ENCODE peak calls at places on chromosomes 5 and 9, in four cellular contexts. I, H, S and F are unnamed samples.

GRCh38 chr9:18666348-18666747 is 192.4 kb downstream of the ADAMTSL1 start:
- DNase-seq in I (no peak), H (no peak), S (no peak), F (peak)

GRCh38 chr9:105670775-105671174 is 8.5 kb downstream of the TAL2 start:
- DNase-seq in S (no peak), H (no peak), I (no peak), F (no peak)

GRCh38 chr5:56838409-56839039 is 23.2 kb downstream of the MAP3K1 start:
- DNase-seq in I (no peak), S (no peak), H (peak), F (peak)

GRCh38 chr9:110115868-110116542 is 92.0 kb downstream of the C9orf152 start:
- DNase-seq in H (peak), I (no peak), S (no peak), F (peak)

GRCh38 chr9:136629879-136630661 is 32.6 kb upstream of the EGFL7 start:
- DNase-seq in H (peak), S (peak), I (peak), F (peak)

GRCh38 chr5:1464096-1464446 is 18.8 kb upstream of the SLC6A3 start:
- DNase-seq in H (no peak), I (no peak), S (no peak), F (no peak)

GRCh38 chr9:3361115-3361514 is 164.7 kb downstream of the RFX3 start:
- DNase-seq in S (no peak), I (no peak), H (no peak), F (no peak)

GRCh38 chr9:117094493-117094892 is 320.4 kb downstream of the ASTN2 start:
- DNase-seq in H (no peak), S (no peak), I (no peak), F (peak)

GRCh38 chr9:109512170-109512756 is 14.2 kb upstream of the PTPN3 start:
- DNase-seq in S (no peak), H (no peak), I (no peak), F (no peak)

GRCh38 chr9:5612187-5612535 is 16.7 kb upstream of the RIC1 start:
- DNase-seq in H (no peak), S (no peak), I (no peak), F (no peak)

GRCh38 chr9:74662616-74663015 is 165.5 kb downstream of the RORB start:
- DNase-seq in H (no peak), S (no peak), I (no peak), F (no peak)

GRCh38 chr5:137201876-137202275 is 297.2 kb downstream of the SPOCK1 start:
- DNase-seq in H (peak), I (no peak), S (no peak), F (peak)

DNA sequence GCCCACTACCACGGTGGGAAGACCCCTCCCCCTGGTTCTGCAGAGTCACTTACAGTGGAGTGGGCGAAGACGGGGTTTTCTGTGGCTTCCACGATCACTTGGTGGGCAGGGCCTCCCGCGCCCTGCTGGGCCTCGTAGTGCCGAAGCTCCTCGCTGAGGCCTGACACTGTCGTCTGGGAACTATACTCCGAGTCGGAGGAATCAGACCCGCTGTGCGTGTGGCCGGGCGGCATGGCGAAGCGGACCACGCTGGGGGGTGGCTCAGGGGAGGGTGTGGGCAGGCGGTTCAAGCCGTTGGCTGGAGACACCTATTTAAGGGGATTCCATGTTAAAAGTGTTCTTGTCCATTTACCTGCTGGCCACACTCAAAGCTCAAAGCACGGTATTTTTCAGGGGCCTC is 67.8 kb downstream of the PTCH1 start:
- DNase-seq in H (no peak), S (no peak), I (no peak), F (no peak)
- H3K4ac ChIP-seq in H (peak), S (no peak), I (no peak), F (no peak)

DNA sequence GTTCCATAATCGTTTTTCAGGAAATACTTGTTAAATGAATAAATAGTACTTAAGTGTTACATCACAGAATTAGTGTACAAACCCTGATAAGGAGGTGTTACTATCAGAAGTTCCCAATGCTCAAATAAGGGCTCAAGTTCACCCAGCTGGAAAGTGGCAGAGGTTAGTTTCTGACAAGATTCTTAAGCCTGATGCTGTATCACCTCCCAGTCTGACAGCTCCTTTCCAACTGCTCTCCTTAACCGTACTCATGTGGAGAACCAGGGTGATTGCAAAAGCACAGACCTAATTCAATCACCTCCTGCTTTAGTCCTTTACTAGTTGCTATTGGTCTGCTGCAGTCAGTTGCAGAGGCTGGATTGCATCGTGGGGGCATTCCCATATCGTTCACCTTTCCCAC is 100.4 kb upstream of the ZNF618 start:
- DNase-seq in H (peak), S (no peak), I (no peak), F (no peak)
- H3K56ac ChIP-seq in H (no peak), S (no peak), I (no peak), F (no peak)

GRCh38 chr9:95845751-95846150 is 29.7 kb upstream of the ERCC6L2 start:
- DNase-seq in H (no peak), S (no peak), I (no peak), F (no peak)
- H3K4ac ChIP-seq in H (no peak), S (no peak), I (no peak), F (no peak)

DNA sequence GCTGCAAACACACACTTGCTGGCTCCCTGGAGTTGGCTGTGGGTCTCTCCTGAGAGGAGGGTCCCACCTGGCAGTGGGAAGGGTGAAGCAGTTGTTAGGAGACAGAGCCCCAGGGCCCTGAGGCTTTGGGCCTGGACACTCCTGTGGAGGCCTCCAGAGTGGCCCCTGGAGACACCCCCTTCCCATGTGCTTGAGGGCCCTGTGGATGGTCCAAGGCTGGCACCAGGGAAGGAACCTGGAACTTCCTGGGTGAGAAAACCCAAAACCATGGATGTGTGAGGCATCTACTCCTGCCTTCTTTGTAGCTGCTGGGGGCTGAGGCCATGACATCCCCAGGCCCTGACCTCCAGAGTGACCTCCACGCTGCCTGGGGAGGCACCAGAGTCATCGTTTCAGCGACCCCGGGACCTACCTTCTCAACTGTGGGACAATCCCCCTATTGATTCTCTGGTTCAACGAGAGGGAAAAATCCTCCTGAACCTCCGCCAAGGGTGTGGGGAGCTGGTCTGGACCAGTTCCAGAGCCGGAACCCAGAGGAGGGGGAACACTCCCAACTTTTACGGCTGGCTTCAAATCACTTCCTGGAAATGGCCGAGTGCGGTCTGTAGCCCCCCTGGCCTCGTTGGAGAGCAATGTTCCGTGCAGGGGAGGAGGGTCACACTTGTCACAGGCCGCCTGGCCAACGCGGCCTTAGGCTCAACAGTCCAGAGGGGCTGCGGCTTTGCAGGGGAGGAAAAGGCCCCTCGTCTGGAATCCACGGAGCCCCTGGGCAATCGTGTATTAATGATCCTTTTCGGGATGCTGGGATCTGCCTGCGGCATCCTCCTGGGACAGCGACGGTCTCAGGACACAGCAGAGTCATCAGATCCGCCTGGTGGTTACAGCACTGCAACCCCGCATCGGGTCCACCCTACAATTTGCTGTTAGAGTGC is 100.9 kb upstream of the COL5A1 start:
- DNase-seq in H (no peak), I (no peak), S (no peak), F (no peak)
- H3K56ac ChIP-seq in H (no peak), I (no peak), S (no peak), F (no peak)

DNA sequence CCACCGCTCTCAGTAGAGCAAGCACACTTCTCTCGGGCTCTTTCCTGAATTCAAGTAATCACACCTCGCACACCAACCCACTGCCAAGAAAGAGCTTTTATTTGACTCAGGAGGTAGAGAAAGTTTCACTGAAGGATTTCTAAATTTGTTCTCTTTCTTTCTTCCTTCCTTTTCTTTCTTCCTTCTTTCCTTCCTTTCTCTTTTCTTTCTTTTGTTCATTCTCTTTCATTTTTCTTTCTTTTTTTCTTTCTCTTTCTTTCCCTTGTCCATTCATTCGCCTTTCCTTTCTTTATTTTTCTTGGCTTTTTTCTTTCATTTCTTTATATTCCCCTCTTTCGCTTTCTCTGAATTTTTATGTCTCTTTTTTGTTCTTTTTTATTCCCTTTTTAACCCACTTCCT is 300.1 kb downstream of the ENC1 start:
- DNase-seq in S (no peak), H (no peak), I (no peak), F (no peak)
- H3K4ac ChIP-seq in S (no peak), H (no peak), I (no peak), F (no peak)

GRCh38 chr5:170757669-170758068 is 25.9 kb upstream of the GABRP start:
- DNase-seq in H (no peak), S (no peak), I (no peak), F (no peak)

GRCh38 chr5:170760126-170760525 is 23.4 kb upstream of the GABRP start:
- DNase-seq in S (no peak), H (no peak), I (no peak), F (no peak)

GRCh38 chr5:170758481-170758880 is 25.0 kb upstream of the GABRP start:
- DNase-seq in H (no peak), S (no peak), I (no peak), F (no peak)

GRCh38 chr5:170761048-170761707 is 22.3 kb upstream of the GABRP start:
- DNase-seq in I (peak), S (no peak), H (peak), F (no peak)

GRCh38 chr5:170761708-170762066 is 21.8 kb upstream of the GABRP start:
- DNase-seq in S (no peak), H (no peak), I (no peak), F (no peak)
- H3K56ac ChIP-seq in S (peak), H (peak), I (peak), F (no peak)

GRCh38 chr9:95497772-95498171 is 19.0 kb downstream of the PTCH1 start:
- DNase-seq in I (no peak), S (no peak), H (no peak), F (peak)
- H3K4ac ChIP-seq in I (no peak), S (no peak), H (no peak), F (peak)

GRCh38 chr5:174522641-174523260 is 201.6 kb upstream of the MSX2 start:
- DNase-seq in H (no peak), I (no peak), S (no peak), F (no peak)
- H3K56ac ChIP-seq in H (no peak), I (no peak), S (no peak), F (no peak)

GRCh38 chr5:179284751-179285191 is 60.5 kb downstream of the ADAMTS2 start:
- DNase-seq in S (no peak), H (no peak), I (no peak), F (peak)
- H3K4ac ChIP-seq in S (peak), H (no peak), I (no peak), F (peak)

GRCh38 chr5:42617411-42617810 is 139.2 kb upstream of the CCDC152 start:
- DNase-seq in S (no peak), I (no peak), H (no peak), F (no peak)

GRCh38 chr5:42614509-42614908 is 142.1 kb upstream of the CCDC152 start:
- DNase-seq in S (no peak), I (no peak), H (no peak), F (peak)

GRCh38 chr5:42611437-42611836 is 145.2 kb upstream of the CCDC152 start:
- DNase-seq in H (no peak), S (no peak), I (no peak), F (no peak)

GRCh38 chr5:42612997-42613396 is 143.6 kb upstream of the CCDC152 start:
- DNase-seq in I (no peak), H (no peak), S (no peak), F (peak)
- H3K56ac ChIP-seq in I (no peak), H (no peak), S (no peak), F (no peak)